ENCODE peak calls at places on chromosome 19, in nine cellular contexts. E, V, L, T, X, P, B, M and H are unnamed samples.

GRCh38 chr19:798415-799075 is 1.3 kb downstream of the PTBP1 start:
- DNase-seq in E (no peak), V (peak), L (no peak), T (no peak), X (peak), P (no peak), B (no peak), M (no peak), H (peak)

GRCh38 chr19:583198-583967 is 6.3 kb upstream of the HCN2 start:
- DNase-seq in E (no peak), V (no peak), L (no peak), T (no peak), X (no peak), P (no peak), B (no peak), M (no peak), H (no peak)

GRCh38 chr19:39277598-39277997 is 9.4 kb downstream of the IFNL2 start:
- DNase-seq in E (no peak), V (no peak), L (no peak), T (no peak), X (no peak), P (no peak), B (no peak), M (no peak), H (no peak)

GRCh38 chr19:41697198-41697855 is 9.3 kb upstream of the CEACAM7 start:
- DNase-seq in E (no peak), V (no peak), L (no peak), T (no peak), X (no peak), P (no peak), B (no peak), M (no peak), H (no peak)

GRCh38 chr19:20472854-20473253 is 92.7 kb downstream of the ZNF737 start:
- DNase-seq in E (no peak), V (no peak), L (no peak), T (no peak), X (no peak), P (peak), B (no peak), M (no peak), H (no peak)

GRCh38 chr19:33806434-33806881 is 9.8 kb downstream of the KCTD15 start:
- DNase-seq in E (no peak), V (peak), L (no peak), T (no peak), X (no peak), P (no peak), B (no peak), M (no peak), H (no peak)

GRCh38 chr19:33416307-33417215 is 43.1 kb downstream of the CEBPG start:
- DNase-seq in E (peak), V (peak), L (peak), T (peak), X (peak), P (peak), B (peak), M (no peak), H (peak)

GRCh38 chr19:6509118-6509971 is 7.2 kb upstream of the TUBB4A start:
- DNase-seq in E (peak), V (no peak), L (no peak), T (no peak), X (peak), P (no peak), B (no peak), M (no peak), H (peak)

GRCh38 chr19:1481893-1482360 is 2.9 kb upstream of the C19orf25 start:
- DNase-seq in E (peak), V (no peak), L (no peak), T (no peak), X (no peak), P (no peak), B (no peak), M (no peak), H (no peak)

GRCh38 chr19:21891086-21891485 is 55.1 kb upstream of the ZNF43 start:
- DNase-seq in E (no peak), V (no peak), L (no peak), T (no peak), X (no peak), P (no peak), B (no peak), M (no peak), H (no peak)

GRCh38 chr19:55451522-55452380 is 8.7 kb upstream of the SHISA7 start:
- DNase-seq in E (peak), V (no peak), L (no peak), T (no peak), X (peak), P (no peak), B (no peak), M (no peak), H (no peak)